ENCODE peak calls at places on chromosomes 16 and 17, in four cellular contexts. Y, P, V and L are unnamed samples.

GRCh38 chr17:78234261-78234865 is 2.9 kb downstream of the TMEM235 start:
- DNase-seq in Y (peak; percentile 34), P (no peak), V (no peak), L (no peak)

GRCh38 chr16:15457390-15457789 is 23.0 kb downstream of the BMERB1 start:
- DNase-seq in Y (no peak), P (no peak), V (no peak), L (no peak)

GRCh38 chr17:79218825-79219200 is 144.2 kb downstream of the ENGASE start:
- DNase-seq in Y (no peak), P (peak; percentile 45), V (no peak), L (no peak)

GRCh38 chr17:19386974-19387920 is at the start of gene MFAP4:
- DNase-seq in Y (peak; percentile 87), P (peak; percentile 91), V (peak; percentile 90), L (no peak)

GRCh38 chr17:1008008-1008761 is 11.3 kb downstream of the TIMM22 start:
- DNase-seq in Y (no peak), P (peak; percentile 19), V (no peak), L (no peak)

GRCh38 chr17:40883960-40884359 is 1.1 kb downstream of the KRT20 start:
- DNase-seq in Y (no peak), P (no peak), V (no peak), L (no peak)

GRCh38 chr16:88002749-88003148 is 51.5 kb downstream of the BANP start:
- DNase-seq in Y (no peak), P (no peak), V (no peak), L (no peak)

GRCh38 chr17:60392845-60393702 is 1.1 kb upstream of the USP32 start:
- DNase-seq in Y (no peak), P (peak; percentile 57), V (peak; percentile 73), L (peak; percentile 19)

GRCh38 chr16:11576427-11577289 is 10.1 kb downstream of the LITAF start:
- DNase-seq in Y (no peak), P (peak; percentile 55), V (no peak), L (peak; percentile 55)

GRCh38 chr17:38428150-38428642 is at the start of gene ARHGAP23:
- DNase-seq in Y (peak; percentile 84), P (peak; percentile 96), V (peak; percentile 67), L (peak; percentile 51)

GRCh38 chr16:28610595-28611270 is 889 bp upstream of the SULT1A1 start:
- DNase-seq in Y (peak; percentile 55), P (no peak), V (no peak), L (no peak)

GRCh38 chr16:86338403-86339115 is 171.8 kb upstream of the FOXF1 start:
- DNase-seq in Y (no peak), P (no peak), V (no peak), L (no peak)
- H3K4me2 ChIP-seq in Y (no peak overlapping the region), P (no peak overlapping the region), V (no peak overlapping the region), L (no peak overlapping the region)

GRCh38 chr16:35447010-35447558 is 1987.7 kb downstream of the TP53TG3F start:
- DNase-seq in Y (no peak), P (no peak), V (no peak), L (no peak)
- H3K9me3 ChIP-seq in Y (peaks cover 95% of the 10 kb centered on the region), P (no peaks in the 10 kb centered on the region), V (peaks cover 2% of the 10 kb centered on the region), L (peaks cover 16% of the 10 kb centered on the region)

GRCh38 chr17:39737761-39738567 is at the start of gene GRB7:
- DNase-seq in Y (peak; percentile 86), P (peak; percentile 33), V (no peak), L (no peak)
- TF ChIP-seq CTCF in Y (no peak), P (no peak), V (no peak), L (no peak)

GRCh38 chr16:71383054-71383773 is 24.7 kb downstream of the CALB2 start:
- DNase-seq in Y (peak; percentile 45), P (no peak), V (peak; percentile 29), L (no peak)
- H3K4me2 ChIP-seq in Y (no peak overlapping the region), P (no peak overlapping the region), V (no peak overlapping the region), L (no peak overlapping the region)

GRCh38 chr16:1560866-1561265 is 27.4 kb downstream of the TMEM204 start:
- DNase-seq in Y (no peak), P (no peak), V (no peak), L (no peak)
- H3K9me3 ChIP-seq in Y (no peaks in the 10 kb centered on the region), P (no peaks in the 10 kb centered on the region), V (no peaks in the 10 kb centered on the region), L (no peaks in the 10 kb centered on the region)